ENCODE peak calls at places on chromosome 5, in six cellular contexts. R, O, S, E, H and P are unnamed samples.

GRCh38 chr5:162429161-162429560 is 361.6 kb downstream of the GABRG2 start:
- DNase-seq in R (no peak), O (no peak), S (no peak), E (no peak), H (no peak), P (no peak)

GRCh38 chr5:170903075-170903474 is 41.3 kb downstream of the RANBP17 start:
- DNase-seq in R (no peak), O (peak), S (no peak), E (no peak), H (no peak), P (peak)

GRCh38 chr5:38809388-38810359 is 36.1 kb upstream of the OSMR start:
- DNase-seq in R (peak), O (peak), S (peak), E (peak), H (peak), P (peak)

GRCh38 chr5:56126487-56127179 is 106.5 kb downstream of the ANKRD55 start:
- DNase-seq in R (peak), O (no peak), S (no peak), E (no peak), H (no peak), P (no peak)

GRCh38 chr5:122355324-122355723 is 43.3 kb downstream of the SNCAIP start:
- DNase-seq in R (no peak), O (no peak), S (no peak), E (no peak), H (no peak), P (no peak)

GRCh38 chr5:111748304-111748763 is 8.7 kb downstream of the NREP start:
- DNase-seq in R (peak), O (no peak), S (no peak), E (peak), H (no peak), P (no peak)

GRCh38 chr5:114952876-114953275 is 216.8 kb downstream of the TRIM36 start:
- DNase-seq in R (no peak), O (no peak), S (no peak), E (no peak), H (no peak), P (no peak)

GRCh38 chr5:81486711-81487110 is 92.8 kb upstream of the ACOT12 start:
- DNase-seq in R (no peak), O (no peak), S (no peak), E (no peak), H (no peak), P (no peak)

GRCh38 chr5:42949348-42950090 is 90.6 kb downstream of the ANXA2R start:
- DNase-seq in R (peak), O (no peak), S (no peak), E (no peak), H (peak), P (no peak)

GRCh38 chr5:145938699-145939531 is 2.5 kb downstream of the SH3RF2 start:
- DNase-seq in R (no peak), O (no peak), S (no peak), E (no peak), H (peak), P (no peak)

GRCh38 chr5:84149094-84149493 is 235.6 kb downstream of the EDIL3 start:
- DNase-seq in R (no peak), O (no peak), S (no peak), E (no peak), H (no peak), P (no peak)

GRCh38 chr5:76337949-76338589 is 65.0 kb upstream of the IQGAP2 start:
- DNase-seq in R (peak), O (peak), S (peak), E (peak), H (peak), P (peak)

GRCh38 chr5:43193171-43193951 is 1.3 kb downstream of the NIM1K start:
- DNase-seq in R (peak), O (no peak), S (peak), E (peak), H (peak), P (no peak)

GRCh38 chr5:179152941-179153340 is 92.8 kb downstream of the ZNF354C start:
- DNase-seq in R (no peak), O (no peak), S (no peak), E (no peak), H (no peak), P (no peak)

GRCh38 chr5:24183941-24184340 is 460.8 kb downstream of the CDH10 start:
- DNase-seq in R (no peak), O (no peak), S (no peak), E (no peak), H (no peak), P (no peak)

GRCh38 chr5:81751836-81752643 is 1.1 kb upstream of the SSBP2 start:
- DNase-seq in R (no peak), O (no peak), S (peak), E (no peak), H (no peak), P (peak)

GRCh38 chr5:159098285-159099048 is 1.2 kb downstream of the EBF1 start:
- DNase-seq in R (no peak), O (no peak), S (no peak), E (no peak), H (no peak), P (no peak)

GRCh38 chr5:171275822-171276544 is 33.1 kb upstream of the TLX3 start:
- DNase-seq in R (no peak), O (no peak), S (no peak), E (no peak), H (no peak), P (no peak)

GRCh38 chr5:14946813-14947640 is 75.4 kb upstream of the ANKH start:
- DNase-seq in R (no peak), O (no peak), S (no peak), E (peak), H (peak), P (no peak)

GRCh38 chr5:151151793-151152192 is 5.8 kb downstream of the ANXA6 start:
- DNase-seq in R (peak), O (no peak), S (no peak), E (peak), H (peak), P (no peak)

GRCh38 chr5:53425598-53426516 is 54.6 kb upstream of the FST start:
- DNase-seq in R (no peak), O (peak), S (peak), E (no peak), H (peak), P (peak)

GRCh38 chr5:1003296-1003937 is 5.2 kb upstream of the NKD2 start:
- DNase-seq in R (no peak), O (no peak), S (no peak), E (no peak), H (peak), P (no peak)

GRCh38 chr5:139387611-139388197 is 2.0 kb downstream of the MZB1 start:
- DNase-seq in R (no peak), O (no peak), S (no peak), E (no peak), H (no peak), P (no peak)

GRCh38 chr5:180873628-180874520 is 12.8 kb upstream of the ZFP62 start:
- DNase-seq in R (peak), O (no peak), S (no peak), E (peak), H (peak), P (no peak)

GRCh38 chr5:464446-464842 is 21.5 kb downstream of the EXOC3 start:
- DNase-seq in R (no peak), O (no peak), S (no peak), E (no peak), H (no peak), P (no peak)

GRCh38 chr5:40367260-40367659 is 312.5 kb upstream of the PTGER4 start:
- DNase-seq in R (peak), O (no peak), S (no peak), E (no peak), H (no peak), P (no peak)

GRCh38 chr5:141849371-141850182 is 28.6 kb downstream of the PCDH1 start:
- DNase-seq in R (peak), O (peak), S (peak), E (peak), H (peak), P (peak)

GRCh38 chr5:61817472-61818326 is 485.6 kb downstream of the ZSWIM6 start:
- DNase-seq in R (peak), O (no peak), S (peak), E (peak), H (peak), P (peak)

GRCh38 chr5:156879665-156880285 is 29.7 kb downstream of the PPP1R2B start:
- DNase-seq in R (no peak), O (no peak), S (no peak), E (no peak), H (no peak), P (no peak)

GRCh38 chr5:56264417-56265025 is 31.4 kb upstream of the ANKRD55 start:
- DNase-seq in R (peak), O (peak), S (peak), E (peak), H (peak), P (peak)

GRCh38 chr5:65209341-65209740 is 272.4 kb downstream of the ADAMTS6 start:
- DNase-seq in R (peak), O (no peak), S (no peak), E (peak), H (no peak), P (no peak)

GRCh38 chr5:90921428-90921973 is 362.9 kb downstream of the ADGRV1 start:
- DNase-seq in R (no peak), O (no peak), S (no peak), E (no peak), H (no peak), P (no peak)

GRCh38 chr5:101783241-101784095 is 512.6 kb downstream of the SLCO4C1 start:
- DNase-seq in R (no peak), O (no peak), S (no peak), E (peak), H (no peak), P (no peak)

GRCh38 chr5:109411175-109411514 is 1.4 kb upstream of the PJA2 start:
- DNase-seq in R (no peak), O (no peak), S (no peak), E (no peak), H (no peak), P (no peak)

GRCh38 chr5:14581333-14581890 is at the start of gene OTULINL:
- DNase-seq in R (peak), O (peak), S (peak), E (peak), H (peak), P (peak)

GRCh38 chr5:132907161-132907560 is 33.7 kb downstream of the LEAP2 start:
- DNase-seq in R (peak), O (no peak), S (no peak), E (no peak), H (peak), P (no peak)
- H4K91ac ChIP-seq in R (no peak), O (no peak), S (no peak), E (no peak), H (no peak), P (no peak)

GRCh38 chr5:2740051-2740848 is 11.2 kb downstream of the IRX2 start:
- DNase-seq in R (no peak), O (peak), S (no peak), E (no peak), H (no peak), P (peak)
- H4K91ac ChIP-seq in R (no peak), O (peak), S (no peak), E (no peak), H (no peak), P (no peak)

GRCh38 chr5:44536650-44537260 is 147.5 kb upstream of the FGF10 start:
- DNase-seq in R (peak), O (peak), S (peak), E (peak), H (peak), P (peak)

DNA sequence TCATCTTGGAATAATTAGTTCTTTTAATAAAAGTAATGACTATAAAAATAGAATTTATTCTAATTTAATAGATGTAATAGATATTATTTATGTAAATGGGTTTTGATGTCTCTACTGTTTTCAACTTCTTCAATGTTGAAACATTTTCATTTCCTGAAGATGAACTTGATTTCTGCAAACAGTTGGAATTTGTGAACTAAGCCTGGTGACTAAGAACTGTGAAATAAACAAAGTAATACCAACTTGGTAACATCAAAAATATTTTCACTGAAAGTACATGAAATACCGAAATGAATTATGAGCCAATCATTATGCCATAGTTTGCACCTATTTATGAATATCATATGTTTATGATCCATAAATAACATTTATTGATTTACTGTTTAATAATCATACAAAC is 143.8 kb upstream of the FGF10 start:
- DNase-seq in R (no peak), O (no peak), S (no peak), E (peak), H (peak), P (no peak)
- H4K91ac ChIP-seq in R (no peak), O (no peak), S (no peak), E (no peak), H (no peak), P (no peak)

GRCh38 chr5:177477701-177478477 is 4.5 kb upstream of the DBN1 start:
- DNase-seq in R (no peak), O (no peak), S (no peak), E (peak), H (no peak), P (no peak)
- H4K91ac ChIP-seq in R (no peak), O (no peak), S (no peak), E (no peak), H (no peak), P (no peak)

GRCh38 chr5:149808264-149808982 is 78.3 kb downstream of the PPARGC1B start:
- DNase-seq in R (no peak), O (no peak), S (no peak), E (no peak), H (no peak), P (no peak)

GRCh38 chr5:149807614-149808013 is 77.5 kb downstream of the PPARGC1B start:
- DNase-seq in R (no peak), O (no peak), S (no peak), E (no peak), H (no peak), P (no peak)

GRCh38 chr5:149809919-149810691 is 80.0 kb downstream of the PPARGC1B start:
- DNase-seq in R (no peak), O (no peak), S (no peak), E (no peak), H (no peak), P (no peak)

GRCh38 chr5:149810856-149811255 is 80.7 kb downstream of the PPARGC1B start:
- DNase-seq in R (no peak), O (no peak), S (no peak), E (no peak), H (peak), P (no peak)

GRCh38 chr5:149811453-149811852 is 81.3 kb downstream of the PPARGC1B start:
- DNase-seq in R (no peak), O (no peak), S (no peak), E (no peak), H (no peak), P (no peak)
- H4K91ac ChIP-seq in R (no peak), O (no peak), S (no peak), E (peak), H (no peak), P (no peak)